ENCODE peak calls at places on chromosomes 11 and 22, in ten cellular contexts. L is head of caudate nucleus; H is adipocyte; O is NCI-H524; J is stimulated activated CD8-positive, alpha-beta memory T cell treated with anti-CD3 and anti-CD28 coated beads, Interleukin-4, amount 100 ng/mL, for 4 hours; M is left cardiac atrium; V is SHP77; F is NCI-H345; S is activated naive CD4-positive, alpha-beta T cell; K is NCI-H69. Q is an unnamed sample.

GRCh38 chr22:48208894-48209293 is 1446.4 kb downstream of the TBC1D22A start:
- DNase-seq in S (no peak), L (no peak), M (no peak), J (no peak), F (no peak), O (no peak), H (no peak), K (no peak), V (no peak), Q (no peak)

GRCh38 chr11:7614656-7615055 is 58.6 kb downstream of the CYB5R2 start:
- DNase-seq in M (no peak), O (no peak), S (no peak), K (no peak), L (no peak), H (no peak), F (no peak), J (no peak), V (no peak), Q (no peak)

GRCh38 chr11:2582436-2582931 is 117.3 kb downstream of the KCNQ1OT1 start:
- DNase-seq in V (no peak), L (peak; percentile 5), M (peak; percentile 20), O (no peak), S (no peak), K (peak; percentile 55), F (no peak), J (no peak), H (no peak), Q (no peak)

GRCh38 chr11:129383060-129383459 is 7.4 kb downstream of the BARX2 start:
- DNase-seq in M (no peak), O (no peak), V (no peak), L (no peak), H (no peak), F (no peak), K (no peak), S (no peak), J (no peak), Q (no peak)

GRCh38 chr11:45336136-45336535 is 50.0 kb upstream of the SYT13 start:
- DNase-seq in J (no peak), K (peak; percentile 51), V (no peak), F (peak; percentile 12), O (no peak), L (no peak), H (no peak), S (no peak), M (no peak), Q (no peak)

GRCh38 chr11:69920500-69921428 is 101.5 kb upstream of the FGF3 start:
- DNase-seq in V (no peak), K (no peak), L (peak; percentile 3), M (no peak), H (no peak), J (no peak), O (no peak), F (no peak), S (no peak), Q (no peak)

GRCh38 chr11:46181387-46181786 is 60.1 kb upstream of the PHF21A start:
- DNase-seq in L (no peak), M (no peak), O (no peak), J (no peak), S (no peak), V (no peak), F (no peak), K (no peak), H (no peak), Q (no peak)

GRCh38 chr11:130118636-130119387 is 40.8 kb upstream of the ST14 start:
- DNase-seq in K (no peak), S (no peak), L (no peak), M (no peak), H (no peak), V (no peak), O (no peak), F (no peak), J (no peak), Q (no peak)

GRCh38 chr22:25482091-25482760 is 82.2 kb upstream of the GRK3 start:
- DNase-seq in J (no peak), M (no peak), F (no peak), L (no peak), S (no peak), O (peak; percentile 19), V (no peak), H (no peak), K (no peak), Q (no peak)

GRCh38 chr11:65410936-65411680 is 11.5 kb upstream of the NEAT1 start:
- DNase-seq in F (no peak), K (no peak), J (no peak), L (no peak), S (no peak), V (no peak), O (no peak), M (peak; percentile 18), H (no peak), Q (no peak)

GRCh38 chr11:1876361-1877063 is 15.2 kb downstream of the PRR33 start:
- DNase-seq in J (no peak), V (no peak), K (peak; percentile 17), H (peak; percentile 79), L (no peak), O (no peak), M (peak; percentile 58), F (peak; percentile 20), S (no peak), Q (no peak)